ENCODE peak calls at places on chromosomes 6 and 20, in eight cellular contexts. One of them, this sample, is unnamed.

GRCh38 chr6:73714227-73714626 is 18.2 kb downstream of the CD109 start:
- DNase-seq in GM23248: no peak
- DNase-seq in neural progenitor cell: no peak
- DNase-seq in HCT116: no peak
- DNase-seq in OCI-LY7: no peak
- DNase-seq in GM23338: peak; percentile 28
- DNase-seq in hepatocyte: no peak
- DNase-seq in PC-3: no peak
- DNase-seq in this sample: no peak

GRCh38 chr6:32825966-32826365 is 9.2 kb upstream of the HLA-DOB start:
- DNase-seq in GM23248: peak; percentile 71
- DNase-seq in neural progenitor cell: peak; percentile 59
- DNase-seq in HCT116: no peak
- DNase-seq in OCI-LY7: no peak
- DNase-seq in GM23338: peak; percentile 68
- DNase-seq in hepatocyte: no peak
- DNase-seq in PC-3: peak; percentile 54
- DNase-seq in this sample: no peak

GRCh38 chr6:129567374-129567773 is 142.6 kb downstream of the ARHGAP18 start:
- DNase-seq in GM23248: peak; percentile 28
- DNase-seq in neural progenitor cell: peak; percentile 57
- DNase-seq in HCT116: peak; percentile 10
- DNase-seq in OCI-LY7: no peak
- DNase-seq in GM23338: peak; percentile 87
- DNase-seq in hepatocyte: peak; percentile 25
- DNase-seq in PC-3: peak; percentile 29
- DNase-seq in this sample: peak; percentile 14

GRCh38 chr20:4406627-4407026 is 315.1 kb upstream of the PRND start:
- DNase-seq in GM23248: peak; percentile 96
- DNase-seq in neural progenitor cell: no peak
- DNase-seq in HCT116: peak; percentile 42
- DNase-seq in OCI-LY7: no peak
- DNase-seq in GM23338: no peak
- DNase-seq in hepatocyte: peak; percentile 37
- DNase-seq in PC-3: peak; percentile 69
- DNase-seq in this sample: no peak

GRCh38 chr6:13445005-13445743 is 42.2 kb downstream of the GFOD1 start:
- DNase-seq in GM23248: no peak
- DNase-seq in neural progenitor cell: peak; percentile 47
- DNase-seq in HCT116: no peak
- DNase-seq in OCI-LY7: no peak
- DNase-seq in GM23338: no peak
- DNase-seq in hepatocyte: peak; percentile 68
- DNase-seq in PC-3: no peak
- DNase-seq in this sample: no peak

GRCh38 chr6:46130665-46131064 is 876 bp downstream of the ENPP4 start:
- DNase-seq in GM23248: peak; percentile 3
- DNase-seq in neural progenitor cell: no peak
- DNase-seq in HCT116: no peak
- DNase-seq in OCI-LY7: peak; percentile 23
- DNase-seq in GM23338: no peak
- DNase-seq in hepatocyte: no peak
- DNase-seq in PC-3: peak; percentile 10
- DNase-seq in this sample: no peak

GRCh38 chr6:166565084-166565651 is 21.3 kb downstream of the RAMACL start:
- DNase-seq in GM23248: no peak
- DNase-seq in neural progenitor cell: peak; percentile 14
- DNase-seq in HCT116: no peak
- DNase-seq in OCI-LY7: no peak
- DNase-seq in GM23338: no peak
- DNase-seq in hepatocyte: no peak
- DNase-seq in PC-3: no peak
- DNase-seq in this sample: no peak

GRCh38 chr6:41551086-41551702 is 5.0 kb downstream of the FOXP4 start:
- DNase-seq in GM23248: no peak
- DNase-seq in neural progenitor cell: no peak
- DNase-seq in HCT116: no peak
- DNase-seq in OCI-LY7: no peak
- DNase-seq in GM23338: no peak
- DNase-seq in hepatocyte: no peak
- DNase-seq in PC-3: no peak
- DNase-seq in this sample: no peak

GRCh38 chr6:135251416-135251815 is 70.3 kb downstream of the MYB start:
- DNase-seq in GM23248: no peak
- DNase-seq in neural progenitor cell: peak; percentile 84
- DNase-seq in HCT116: no peak
- DNase-seq in OCI-LY7: no peak
- DNase-seq in GM23338: peak; percentile 51
- DNase-seq in hepatocyte: no peak
- DNase-seq in PC-3: no peak
- DNase-seq in this sample: no peak

GRCh38 chr20:39588148-39588757 is 626.1 kb downstream of the DHX35 start:
- DNase-seq in GM23248: no peak
- DNase-seq in neural progenitor cell: no peak
- DNase-seq in HCT116: no peak
- DNase-seq in OCI-LY7: no peak
- DNase-seq in GM23338: no peak
- DNase-seq in hepatocyte: no peak
- DNase-seq in PC-3: no peak
- DNase-seq in this sample: no peak

GRCh38 chr6:94673251-94673650 is 904.1 kb upstream of the MANEA start:
- DNase-seq in GM23248: no peak
- DNase-seq in neural progenitor cell: no peak
- DNase-seq in HCT116: no peak
- DNase-seq in OCI-LY7: no peak
- DNase-seq in GM23338: no peak
- DNase-seq in hepatocyte: no peak
- DNase-seq in PC-3: peak; percentile 5
- DNase-seq in this sample: no peak

GRCh38 chr6:139386404-139386803 is 12.0 kb upstream of the CITED2 start:
- DNase-seq in GM23248: no peak
- DNase-seq in neural progenitor cell: no peak
- DNase-seq in HCT116: no peak
- DNase-seq in OCI-LY7: no peak
- DNase-seq in GM23338: no peak
- DNase-seq in hepatocyte: no peak
- DNase-seq in PC-3: no peak
- DNase-seq in this sample: no peak

GRCh38 chr20:53678990-53679596 is 85.5 kb upstream of the ZNF217 start:
- DNase-seq in GM23248: no peak
- DNase-seq in neural progenitor cell: no peak
- DNase-seq in HCT116: no peak
- DNase-seq in OCI-LY7: no peak
- DNase-seq in GM23338: no peak
- DNase-seq in hepatocyte: no peak
- DNase-seq in PC-3: no peak
- DNase-seq in this sample: no peak

GRCh38 chr20:57468523-57469417 is 56.2 kb downstream of the CTCFL start:
- DNase-seq in GM23248: no peak
- DNase-seq in neural progenitor cell: no peak
- DNase-seq in HCT116: no peak
- DNase-seq in OCI-LY7: peak; percentile 85
- DNase-seq in GM23338: no peak
- DNase-seq in hepatocyte: no peak
- DNase-seq in PC-3: no peak
- DNase-seq in this sample: no peak

GRCh38 chr20:17646209-17646717 is 35.8 kb downstream of the RRBP1 start:
- DNase-seq in GM23248: no peak
- DNase-seq in neural progenitor cell: no peak
- DNase-seq in HCT116: no peak
- DNase-seq in OCI-LY7: no peak
- DNase-seq in GM23338: no peak
- DNase-seq in hepatocyte: no peak
- DNase-seq in PC-3: no peak
- DNase-seq in this sample: no peak

GRCh38 chr6:87722831-87723726 is 21.0 kb upstream of the AKIRIN2 start:
- DNase-seq in GM23248: peak; percentile 97
- DNase-seq in neural progenitor cell: peak; percentile 76
- DNase-seq in HCT116: peak; percentile 75
- DNase-seq in OCI-LY7: peak; percentile 29
- DNase-seq in GM23338: peak; percentile 84
- DNase-seq in hepatocyte: peak; percentile 52
- DNase-seq in PC-3: peak; percentile 97
- DNase-seq in this sample: peak; percentile 85

GRCh38 chr6:55293116-55293515 is 34.2 kb upstream of the GFRAL start:
- DNase-seq in GM23248: peak; percentile 37
- DNase-seq in neural progenitor cell: peak; percentile 36
- DNase-seq in HCT116: peak; percentile 18
- DNase-seq in OCI-LY7: peak; percentile 3
- DNase-seq in GM23338: peak; percentile 67
- DNase-seq in hepatocyte: peak; percentile 11
- DNase-seq in PC-3: peak; percentile 56
- DNase-seq in this sample: peak; percentile 16

GRCh38 chr6:125301435-125302391 is at the start of gene HDDC2:
- DNase-seq in GM23248: peak; percentile 90
- DNase-seq in neural progenitor cell: peak; percentile 90
- DNase-seq in HCT116: peak; percentile 28
- DNase-seq in OCI-LY7: peak; percentile 71
- DNase-seq in GM23338: peak; percentile 90
- DNase-seq in hepatocyte: peak; percentile 85
- DNase-seq in PC-3: peak; percentile 55
- DNase-seq in this sample: peak; percentile 56

GRCh38 chr20:58843128-58843556 is 7.6 kb downstream of the GNAS-AS1 start:
- DNase-seq in GM23248: no peak
- DNase-seq in neural progenitor cell: no peak
- DNase-seq in HCT116: no peak
- DNase-seq in OCI-LY7: no peak
- DNase-seq in GM23338: peak; percentile 88
- DNase-seq in hepatocyte: no peak
- DNase-seq in PC-3: no peak
- DNase-seq in this sample: no peak

GRCh38 chr6:7919871-7920270 is 9.3 kb upstream of the TXNDC5 start:
- DNase-seq in GM23248: peak; percentile 73
- DNase-seq in neural progenitor cell: no peak
- DNase-seq in HCT116: peak; percentile 60
- DNase-seq in OCI-LY7: no peak
- DNase-seq in GM23338: peak; percentile 27
- DNase-seq in hepatocyte: peak; percentile 72
- DNase-seq in PC-3: peak; percentile 89
- DNase-seq in this sample: no peak

DNA sequence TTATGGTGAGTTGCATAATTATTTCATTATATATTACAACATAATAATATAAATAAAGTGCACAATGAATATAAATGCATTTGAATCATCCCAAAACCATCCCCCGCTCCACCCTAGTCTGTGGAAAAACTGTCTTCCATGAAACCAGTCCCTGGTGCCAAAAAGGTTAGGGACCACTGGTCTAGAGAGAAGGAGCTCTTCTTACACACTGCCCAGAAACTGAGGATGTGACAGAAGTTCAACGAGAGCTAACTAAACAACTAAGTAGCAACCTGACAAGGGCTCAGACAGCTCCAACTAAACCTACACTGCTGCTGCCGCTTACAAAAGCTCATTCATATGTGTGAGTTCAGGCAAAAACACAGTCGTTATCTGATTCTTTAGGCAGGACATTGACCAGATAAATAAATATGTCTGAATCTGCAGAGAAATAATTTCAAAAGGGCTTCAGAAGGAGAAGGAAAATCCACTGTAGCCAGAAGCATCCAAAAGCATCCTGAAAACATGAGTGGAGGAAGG is 125.9 kb downstream of the ATXN1 start:
- DNase-seq in GM23248: no peak
- DNase-seq in neural progenitor cell: no peak
- DNase-seq in HCT116: no peak
- DNase-seq in OCI-LY7: no peak
- DNase-seq in GM23338: no peak
- DNase-seq in hepatocyte: no peak
- DNase-seq in PC-3: no peak
- DNase-seq in this sample: no peak
- TF ChIP-seq EZH2phosphoT487 in GM23248: no peak
- TF ChIP-seq EZH2phosphoT487 in neural progenitor cell: no peak
- TF ChIP-seq EZH2phosphoT487 in HCT116: no peak
- TF ChIP-seq EZH2phosphoT487 in OCI-LY7: no peak
- TF ChIP-seq EZH2phosphoT487 in GM23338: no peak
- TF ChIP-seq EZH2phosphoT487 in hepatocyte: no peak
- TF ChIP-seq EZH2phosphoT487 in PC-3: no peak
- TF ChIP-seq EZH2phosphoT487 in this sample: no peak

GRCh38 chr20:61899971-61900370 is 165.7 kb downstream of the TAF4 start:
- DNase-seq in GM23248: no peak
- DNase-seq in neural progenitor cell: no peak
- DNase-seq in HCT116: no peak
- DNase-seq in OCI-LY7: no peak
- DNase-seq in GM23338: no peak
- DNase-seq in hepatocyte: no peak
- DNase-seq in PC-3: no peak
- DNase-seq in this sample: no peak
- TF ChIP-seq EZH2phosphoT487 in GM23248: no peak
- TF ChIP-seq EZH2phosphoT487 in neural progenitor cell: no peak
- TF ChIP-seq EZH2phosphoT487 in HCT116: no peak
- TF ChIP-seq EZH2phosphoT487 in OCI-LY7: no peak
- TF ChIP-seq EZH2phosphoT487 in GM23338: no peak
- TF ChIP-seq EZH2phosphoT487 in hepatocyte: no peak
- TF ChIP-seq EZH2phosphoT487 in PC-3: no peak
- TF ChIP-seq EZH2phosphoT487 in this sample: no peak

GRCh38 chr6:90537723-90538407 is 49.0 kb downstream of the MAP3K7 start:
- DNase-seq in GM23248: peak; percentile 77
- DNase-seq in neural progenitor cell: no peak
- DNase-seq in HCT116: no peak
- DNase-seq in OCI-LY7: peak; percentile 64
- DNase-seq in GM23338: no peak
- DNase-seq in hepatocyte: no peak
- DNase-seq in PC-3: no peak
- DNase-seq in this sample: no peak

GRCh38 chr6:90536516-90536915 is 50.4 kb downstream of the MAP3K7 start:
- DNase-seq in GM23248: no peak
- DNase-seq in neural progenitor cell: no peak
- DNase-seq in HCT116: no peak
- DNase-seq in OCI-LY7: no peak
- DNase-seq in GM23338: no peak
- DNase-seq in hepatocyte: no peak
- DNase-seq in PC-3: no peak
- DNase-seq in this sample: no peak

GRCh38 chr6:90537027-90537426 is 49.8 kb downstream of the MAP3K7 start:
- DNase-seq in GM23248: peak; percentile 73
- DNase-seq in neural progenitor cell: no peak
- DNase-seq in HCT116: no peak
- DNase-seq in OCI-LY7: no peak
- DNase-seq in GM23338: no peak
- DNase-seq in hepatocyte: no peak
- DNase-seq in PC-3: no peak
- DNase-seq in this sample: no peak

GRCh38 chr6:90541221-90541620 is 45.7 kb downstream of the MAP3K7 start:
- DNase-seq in GM23248: no peak
- DNase-seq in neural progenitor cell: no peak
- DNase-seq in HCT116: no peak
- DNase-seq in OCI-LY7: no peak
- DNase-seq in GM23338: no peak
- DNase-seq in hepatocyte: no peak
- DNase-seq in PC-3: no peak
- DNase-seq in this sample: no peak

GRCh38 chr6:90538651-90539050 is 48.2 kb downstream of the MAP3K7 start:
- DNase-seq in GM23248: peak; percentile 20
- DNase-seq in neural progenitor cell: no peak
- DNase-seq in HCT116: no peak
- DNase-seq in OCI-LY7: no peak
- DNase-seq in GM23338: no peak
- DNase-seq in hepatocyte: peak; percentile 7
- DNase-seq in PC-3: no peak
- DNase-seq in this sample: no peak
- TF ChIP-seq EZH2phosphoT487 in GM23248: no peak
- TF ChIP-seq EZH2phosphoT487 in neural progenitor cell: no peak
- TF ChIP-seq EZH2phosphoT487 in HCT116: no peak
- TF ChIP-seq EZH2phosphoT487 in OCI-LY7: no peak
- TF ChIP-seq EZH2phosphoT487 in GM23338: no peak
- TF ChIP-seq EZH2phosphoT487 in hepatocyte: no peak
- TF ChIP-seq EZH2phosphoT487 in PC-3: no peak
- TF ChIP-seq EZH2phosphoT487 in this sample: no peak

GRCh38 chr6:29792123-29793035 is 35.2 kb upstream of the HLA-G start:
- DNase-seq in GM23248: peak; percentile 76
- DNase-seq in neural progenitor cell: peak; percentile 40
- DNase-seq in HCT116: no peak
- DNase-seq in OCI-LY7: no peak
- DNase-seq in GM23338: peak; percentile 70
- DNase-seq in hepatocyte: peak; percentile 59
- DNase-seq in PC-3: peak; percentile 46
- DNase-seq in this sample: peak; percentile 46
- TF ChIP-seq EZH2phosphoT487 in GM23248: no peak
- TF ChIP-seq EZH2phosphoT487 in neural progenitor cell: peak; percentile 87
- TF ChIP-seq EZH2phosphoT487 in HCT116: no peak
- TF ChIP-seq EZH2phosphoT487 in OCI-LY7: no peak
- TF ChIP-seq EZH2phosphoT487 in GM23338: no peak
- TF ChIP-seq EZH2phosphoT487 in hepatocyte: no peak
- TF ChIP-seq EZH2phosphoT487 in PC-3: no peak
- TF ChIP-seq EZH2phosphoT487 in this sample: no peak